ENCODE peak calls at places on chromosomes 3 and 15, in nine cellular contexts. Y, T, O, X, I, D, Z, P and E are unnamed samples.

GRCh38 chr3:52831500-52832301 is 1.2 kb upstream of the ITIH4 start:
- DNase-seq in T (peak), D (no peak), X (peak), I (peak), Y (peak), P (peak), Z (peak), O (no peak), E (peak)

GRCh38 chr3:124467980-124468902 is 262.0 kb upstream of the UMPS start:
- DNase-seq in I (peak), D (no peak), Z (peak), O (no peak), T (peak), Y (peak), X (peak), P (peak), E (peak)

GRCh38 chr15:45645026-45645980 is 10.5 kb downstream of the SQOR start:
- DNase-seq in X (peak), D (no peak), Z (peak), I (no peak), Y (no peak), P (no peak), O (no peak), T (no peak), E (peak)

GRCh38 chr3:185737020-185737419 is 87.8 kb downstream of the IGF2BP2 start:
- DNase-seq in T (no peak), X (peak), Y (no peak), P (no peak), Z (peak), O (no peak), D (no peak), I (peak), E (peak)

GRCh38 chr3:183498634-183499033 is 56.9 kb downstream of the KLHL6 start:
- DNase-seq in I (no peak), X (no peak), O (no peak), T (no peak), D (no peak), P (no peak), Y (no peak), Z (no peak), E (no peak)

GRCh38 chr3:187212705-187213104 is 15.4 kb downstream of the RTP1 start:
- DNase-seq in Z (no peak), O (no peak), X (no peak), Y (no peak), I (no peak), T (no peak), P (no peak), D (no peak), E (peak)

GRCh38 chr15:59268199-59268979 is 61.7 kb downstream of the LDHAL6B start:
- DNase-seq in O (no peak), I (peak), Z (peak), P (no peak), X (peak), T (no peak), Y (no peak), D (no peak), E (no peak)

GRCh38 chr15:74242296-74242929 is 6.3 kb downstream of the CCDC33 start:
- DNase-seq in Y (no peak), Z (peak), I (peak), P (peak), O (no peak), X (peak), T (peak), D (no peak), E (peak)

GRCh38 chr3:179324270-179324754 is 1.5 kb downstream of the ZNF639 start:
- DNase-seq in Y (no peak), I (peak), X (peak), O (no peak), P (peak), Z (peak), T (no peak), D (no peak), E (no peak)

GRCh38 chr3:197858598-197858997 is 67.5 kb downstream of the LRCH3 start:
- DNase-seq in P (no peak), X (no peak), Y (no peak), I (no peak), O (no peak), T (no peak), Z (no peak), D (no peak), E (no peak)

GRCh38 chr15:58535894-58536293 is 104.1 kb downstream of the LIPC start:
- DNase-seq in X (no peak), D (no peak), T (no peak), O (no peak), Y (no peak), P (no peak), Z (no peak), I (no peak), E (no peak)

GRCh38 chr3:24288538-24289236 is 206.0 kb downstream of the THRB start:
- DNase-seq in O (no peak), D (no peak), X (no peak), I (no peak), T (no peak), P (no peak), Y (no peak), Z (no peak), E (peak)

GRCh38 chr3:178194547-178194946 is 341.7 kb upstream of the KCNMB2 start:
- DNase-seq in I (no peak), Y (no peak), X (no peak), O (no peak), P (no peak), Z (no peak), T (no peak), D (no peak), E (peak)

GRCh38 chr3:194135806-194136518 is at the start of gene HES1:
- DNase-seq in I (peak), Y (peak), X (peak), T (peak), D (no peak), P (peak), O (peak), Z (peak), E (peak)

GRCh38 chr15:32685576-32685975 is 32.2 kb upstream of the GREM1 start:
- DNase-seq in I (no peak), T (no peak), O (no peak), X (peak), D (no peak), Z (no peak), P (no peak), Y (no peak), E (no peak)

GRCh38 chr3:160924776-160925175 is 168.7 kb downstream of the PPM1L start:
- DNase-seq in P (no peak), X (no peak), D (no peak), Y (no peak), O (no peak), T (no peak), I (no peak), Z (no peak), E (no peak)

GRCh38 chr15:63519041-63519440 is 14.6 kb downstream of the USP3 start:
- DNase-seq in Z (no peak), O (no peak), I (no peak), P (no peak), Y (no peak), X (no peak), T (no peak), D (no peak), E (no peak)

GRCh38 chr3:135125171-135125801 is 330.2 kb downstream of the EPHB1 start:
- DNase-seq in Y (peak), X (peak), I (peak), Z (peak), D (no peak), T (no peak), P (peak), O (no peak), E (no peak)

GRCh38 chr3:13470894-13471574 is 9.1 kb upstream of the HDAC11 start:
- DNase-seq in T (no peak), Z (no peak), X (no peak), Y (no peak), P (peak), I (no peak), D (no peak), O (no peak), E (no peak)

GRCh38 chr15:100278596-100279380 is 63.0 kb downstream of the ADAMTS17 start:
- DNase-seq in T (no peak), Y (peak), D (no peak), P (no peak), I (no peak), O (no peak), X (no peak), Z (no peak), E (no peak)

GRCh38 chr3:194130807-194131589 is 5.0 kb upstream of the HES1 start:
- DNase-seq in O (no peak), D (no peak), X (no peak), P (peak), I (no peak), Z (no peak), Y (no peak), T (no peak), E (peak)

GRCh38 chr3:104460477-104461406 is 906.0 kb upstream of the ALCAM start:
- DNase-seq in Y (no peak), X (peak), P (no peak), Z (peak), D (no peak), T (no peak), I (peak), O (no peak), E (no peak)

GRCh38 chr3:183824761-183825379 is 507 bp downstream of the MAP6D1 start:
- DNase-seq in Y (peak), O (peak), T (peak), D (no peak), I (no peak), P (peak), Z (peak), X (no peak), E (peak)

GRCh38 chr15:72086010-72086697 is 31.8 kb downstream of the MYO9A start:
- DNase-seq in P (peak), Y (no peak), T (no peak), Z (no peak), X (peak), O (no peak), D (no peak), I (no peak), E (no peak)

GRCh38 chr3:30711867-30712266 is 105.5 kb downstream of the TGFBR2 start:
- DNase-seq in D (no peak), P (no peak), Y (no peak), T (no peak), X (no peak), I (no peak), O (no peak), Z (no peak), E (no peak)

GRCh38 chr3:99118381-99118780 is 216.9 kb upstream of the DCBLD2 start:
- DNase-seq in Y (no peak), X (no peak), I (peak), T (no peak), P (no peak), D (no peak), O (no peak), Z (peak), E (no peak)

GRCh38 chr3:38018296-38019266 is 10.9 kb downstream of the PLCD1 start:
- DNase-seq in P (no peak), D (no peak), O (no peak), X (no peak), Z (no peak), T (no peak), I (no peak), Y (no peak), E (no peak)

GRCh38 chr3:119790369-119790768 is 8.5 kb downstream of the NR1I2 start:
- DNase-seq in P (no peak), X (no peak), D (no peak), I (no peak), Y (no peak), O (no peak), Z (no peak), T (no peak), E (no peak)

GRCh38 chr15:85615930-85616329 is 178.8 kb downstream of the KLHL25 start:
- DNase-seq in Y (peak), Z (peak), I (no peak), T (peak), X (peak), O (no peak), P (peak), D (no peak), E (no peak)